ENCODE peak calls at places on chromosomes 11 and 22, in nine cellular contexts. E is heart left ventricle, J is HCT116, Y is right lobe of liver, B is vagina, W is GM12878, R is prostate gland, V is IMR-90, D is Peyer's patch. I is an unnamed sample.

GRCh38 chr11:102799656-102800339 is 1.8 kb upstream of the MMP1 start:
- DNase-seq in D (no peak), Y (no peak), B (no peak), E (no peak), V (peak; percentile 55), R (no peak), J (no peak), W (no peak), I (no peak)

GRCh38 chr22:39434721-39435120 is 22.1 kb upstream of the MGAT3 start:
- DNase-seq in J (no peak), D (no peak), W (no peak), B (no peak), V (no peak), R (no peak), Y (peak; percentile 39), E (no peak), I (no peak)

GRCh38 chr11:78935408-78936101 is 360.9 kb upstream of the NARS2 start:
- DNase-seq in W (no peak), B (no peak), Y (no peak), D (no peak), J (no peak), E (no peak), V (no peak), R (no peak), I (no peak)

GRCh38 chr11:111477898-111478297 is 34.3 kb downstream of the BTG4 start:
- DNase-seq in W (no peak), B (no peak), D (no peak), E (no peak), Y (no peak), V (no peak), J (no peak), R (no peak), I (no peak)

GRCh38 chr22:22830193-22830592 is 57.4 kb upstream of the IGLL5 start:
- DNase-seq in Y (no peak), R (no peak), J (no peak), W (no peak), V (no peak), D (no peak), E (no peak), B (no peak), I (no peak)

GRCh38 chr11:69427906-69428880 is 53.3 kb upstream of the LINC01488 start:
- DNase-seq in W (no peak), R (no peak), B (no peak), D (no peak), V (no peak), E (peak; percentile 18), J (no peak), Y (no peak), I (peak; percentile 58)

GRCh38 chr22:39618996-39619530 is 48.5 kb downstream of the CACNA1I start:
- DNase-seq in J (no peak), B (no peak), R (no peak), V (no peak), D (no peak), W (no peak), E (no peak), Y (no peak), I (no peak)

GRCh38 chr11:82239498-82239897 is 494.2 kb downstream of the FAM181B start:
- DNase-seq in V (no peak), J (no peak), D (no peak), W (no peak), R (no peak), E (no peak), Y (no peak), B (no peak), I (no peak)

GRCh38 chr11:15038963-15039362 is 34.4 kb upstream of the CALCB start:
- DNase-seq in V (peak; percentile 15), B (no peak), W (no peak), J (peak; percentile 31), Y (no peak), D (no peak), R (no peak), E (no peak), I (no peak)

GRCh38 chr11:14969922-14970323 is 2.2 kb downstream of the CALCA start:
- DNase-seq in R (no peak), J (peak; percentile 15), E (peak; percentile 24), V (peak; percentile 7), Y (peak; percentile 63), W (no peak), D (no peak), B (no peak), I (peak; percentile 79)

DNA sequence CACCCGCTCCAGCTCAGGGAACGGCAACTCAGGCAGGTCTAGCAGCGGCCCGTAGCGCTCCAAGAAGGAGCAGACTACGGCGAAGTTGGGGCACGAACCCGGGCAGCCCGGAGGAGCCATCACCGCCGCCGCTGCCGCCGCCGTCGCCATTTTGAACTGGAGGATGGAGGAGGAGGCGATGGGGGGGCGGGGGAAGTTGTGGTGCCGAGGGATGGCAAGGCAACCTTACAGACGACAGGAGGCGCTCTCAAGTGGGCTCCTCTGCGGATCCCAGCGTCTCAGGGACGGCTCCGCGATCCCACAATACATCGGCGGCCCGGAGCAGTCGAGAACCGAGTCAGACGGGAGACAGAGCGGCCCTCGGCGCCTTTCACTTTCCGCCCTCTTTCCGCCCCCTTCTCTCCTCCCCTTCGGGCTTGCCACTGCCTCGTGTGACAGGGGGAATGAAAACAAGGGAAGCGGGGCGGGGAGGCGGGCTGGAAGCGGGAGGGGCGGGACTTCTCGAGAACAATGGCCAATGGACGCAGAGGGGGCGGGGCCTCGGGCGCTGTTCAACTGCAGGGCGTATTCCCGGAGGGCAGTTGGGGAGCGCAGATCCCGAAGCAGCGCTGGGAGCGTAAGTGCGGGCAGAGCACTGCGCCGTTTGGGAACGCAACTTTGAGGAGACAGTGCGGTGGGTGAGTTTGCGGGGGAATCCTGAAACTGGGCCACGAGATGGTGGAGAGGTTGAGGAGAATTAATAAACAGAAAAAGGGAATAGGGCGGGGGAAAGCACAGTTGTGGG is at the start of the genes AAMDC and RSF1:
- DNase-seq in B (peak; percentile 99), D (peak; percentile 99), R (peak; percentile 99), V (peak; percentile 99), J (peak; percentile 96), W (peak; percentile 94), E (peak; percentile 99), Y (peak; percentile 99), I (peak; percentile 99)
- TF ChIP-seq POLR2A in B (peak; percentile 78), D (peak; percentile 75), R (peak; percentile 97), V (peak; percentile 72), J (peak; percentile 74), W (peak; percentile 82), E (peak; percentile 71), Y (peak; percentile 84), I (peak; percentile 50)

GRCh38 chr22:50473088-50473487 is 1.7 kb downstream of the SBF1 start:
- DNase-seq in D (peak; percentile 69), Y (no peak), R (no peak), W (no peak), B (no peak), J (peak; percentile 43), E (no peak), V (no peak), I (peak; percentile 79)
- H3K27ac ChIP-seq in D (no peak overlapping the region), Y (no peak overlapping the region), R (no peak overlapping the region), W (no peak overlapping the region), B (no peak overlapping the region), J (no peak overlapping the region), E (no peak overlapping the region), V (no peak overlapping the region), I (no peak overlapping the region)

DNA sequence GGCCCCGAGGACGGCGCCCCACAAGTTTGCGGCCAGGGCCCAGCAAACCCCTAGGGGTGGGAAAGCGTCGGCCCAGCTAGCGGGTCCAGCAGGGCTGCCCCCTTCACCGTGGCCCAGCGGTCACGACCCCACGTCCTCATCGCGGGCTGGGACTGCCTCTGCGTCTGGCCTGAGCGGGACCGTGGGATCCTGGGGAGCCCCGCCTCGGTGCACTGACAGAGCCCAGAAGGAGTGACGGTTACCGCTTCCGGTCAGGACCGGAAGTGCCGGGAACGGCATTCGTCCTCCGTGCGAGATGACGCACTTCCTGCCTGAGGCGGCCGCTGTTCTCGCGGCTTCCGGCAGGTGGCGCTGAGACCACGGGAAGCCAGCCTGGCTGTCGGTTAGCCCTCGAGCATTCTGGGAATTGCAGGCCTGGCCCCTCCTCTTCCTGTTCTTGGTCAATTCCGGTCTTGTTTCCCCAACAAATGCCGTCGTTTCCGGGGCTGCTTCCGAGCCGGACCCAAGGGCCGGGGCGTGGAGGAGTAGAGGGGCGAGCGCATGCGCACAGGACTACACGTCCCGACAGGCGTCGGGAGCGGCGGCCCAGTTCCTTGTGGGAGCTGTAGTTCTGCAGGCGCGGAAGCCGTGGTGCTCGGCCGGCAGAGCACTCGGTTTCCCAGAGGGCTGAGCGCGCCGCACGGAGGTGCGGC is at the start of gene TSSC4:
- DNase-seq in D (peak; percentile 100), R (peak; percentile 100), J (peak; percentile 100), Y (peak; percentile 100), V (peak; percentile 100), B (peak; percentile 100), W (peak; percentile 99), E (peak; percentile 100), I (peak; percentile 100)
- TF ChIP-seq POLR2A in D (peak; percentile 95), R (peak; percentile 65), J (peak; percentile 32), Y (peak; percentile 81), V (peak; percentile 53), B (peak; percentile 65), W (peak; percentile 93), E (no peak), I (peak; percentile 81)

GRCh38 chr11:62614275-62614674 is 1.2 kb downstream of the ROM1 start:
- DNase-seq in V (no peak), W (no peak), R (no peak), J (no peak), E (no peak), D (peak; percentile 70), Y (no peak), B (no peak), I (no peak)

GRCh38 chr11:62611705-62612365 is 740 bp downstream of the EML3 start:
- DNase-seq in E (peak; percentile 62), V (peak; percentile 60), B (no peak), J (no peak), Y (no peak), W (no peak), D (peak; percentile 52), R (no peak), I (peak; percentile 84)

GRCh38 chr11:62612366-62613274 is at the start of the genes EML3 and ROM1:
- DNase-seq in E (peak; percentile 94), J (no peak), D (peak; percentile 96), B (no peak), R (peak; percentile 76), W (no peak), V (peak; percentile 63), Y (peak; percentile 89), I (peak; percentile 98)

GRCh38 chr11:62615521-62615920 is 2.5 kb downstream of the ROM1 start:
- DNase-seq in V (no peak), Y (no peak), E (no peak), W (no peak), R (no peak), D (no peak), J (no peak), B (no peak), I (no peak)

DNA sequence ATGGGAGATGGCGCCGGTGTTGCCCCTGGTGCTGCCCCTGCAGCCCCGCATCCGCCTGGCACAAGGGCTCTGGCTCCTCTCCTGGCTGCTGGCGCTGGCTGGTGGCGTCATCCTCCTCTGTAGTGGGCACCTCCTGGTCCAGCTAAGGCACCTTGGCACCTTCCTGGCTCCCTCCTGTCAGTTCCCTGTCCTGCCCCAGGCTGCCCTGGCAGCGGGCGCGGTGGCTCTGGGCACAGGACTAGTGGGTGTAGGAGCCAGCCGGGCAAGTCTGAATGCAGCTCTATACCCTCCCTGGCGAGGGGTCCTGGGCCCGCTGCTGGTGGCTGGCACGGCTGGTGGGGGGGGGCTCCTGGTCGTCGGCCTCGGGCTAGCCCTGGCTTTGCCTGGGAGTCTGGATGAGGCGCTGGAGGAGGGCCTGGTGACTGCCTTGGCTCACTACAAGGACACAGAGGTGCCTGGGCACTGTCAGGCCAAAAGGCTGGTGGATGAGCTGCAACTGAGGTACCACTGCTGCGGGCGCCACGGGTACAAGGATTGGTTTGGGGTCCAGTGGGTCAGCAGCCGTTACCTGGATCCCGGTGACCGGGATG is 313 bp downstream of the ROM1 start:
- DNase-seq in B (no peak), R (no peak), W (no peak), E (no peak), V (no peak), Y (no peak), D (no peak), J (no peak), I (no peak)
- H3K27ac ChIP-seq in B (peak overlapping the region; percentile 92), R (peak overlapping the region; percentile 98), W (no peak overlapping the region), E (peak overlapping the region; percentile 91), V (peak overlapping the region; percentile 70), Y (peak overlapping the region; percentile 90), D (peak overlapping the region; percentile 96), J (peak overlapping the region; percentile 83), I (peak overlapping the region; percentile 98)

I was measured in spleen.